ENCODE peak calls at places on chromosomes 3 and 15, in seven cellular contexts. U is GM06990, I is activated B cell treated with CpG ODN at 0.5 μM for 24 hours, Q is lung, T is AG10803, V is upper lobe of right lung, M is thoracic aorta. Y is an unnamed sample.

GRCh38 chr3:15348246-15348645 is 15.9 kb upstream of the SH3BP5 start:
- DNase-seq in Q (no peak), U (no peak), T (no peak), V (no peak), M (no peak), I (no peak), Y (no peak)

GRCh38 chr3:44478055-44478468 is 592 bp upstream of the ZNF445 start:
- DNase-seq in I (no peak), Q (no peak), M (no peak), U (no peak), V (no peak), T (peak), Y (no peak)

GRCh38 chr3:73437828-73438227 is 186.9 kb downstream of the PDZRN3 start:
- DNase-seq in Q (no peak), I (no peak), T (peak), V (no peak), M (no peak), U (no peak), Y (no peak)

GRCh38 chr3:31575448-31575847 is 42.7 kb downstream of the STT3B start:
- DNase-seq in U (no peak), I (no peak), V (no peak), M (no peak), T (no peak), Q (no peak), Y (no peak)

GRCh38 chr3:65924762-65925161 is 114.0 kb downstream of the MAGI1 start:
- DNase-seq in I (no peak), U (no peak), M (no peak), Q (no peak), V (no peak), T (no peak), Y (no peak)

GRCh38 chr3:39028466-39028865 is 23.3 kb downstream of the SCN11A start:
- DNase-seq in V (no peak), T (no peak), I (no peak), M (no peak), Q (no peak), U (no peak), Y (no peak)

GRCh38 chr3:124773351-124774304 is 43.4 kb downstream of the UMPS start:
- DNase-seq in V (no peak), T (no peak), I (no peak), M (no peak), Q (no peak), U (no peak), Y (no peak)

GRCh38 chr3:138942861-138943623 is 3.9 kb downstream of the FOXL2 start:
- DNase-seq in I (no peak), U (no peak), Q (no peak), T (no peak), M (no peak), V (no peak), Y (no peak)

GRCh38 chr3:62686916-62687315 is 188.3 kb downstream of the CADPS start:
- DNase-seq in I (no peak), Q (no peak), T (no peak), V (no peak), M (no peak), U (no peak), Y (no peak)

GRCh38 chr15:51224428-51224827 is 114.0 kb downstream of the CYP19A1 start:
- DNase-seq in I (no peak), V (no peak), Q (no peak), T (peak), M (no peak), U (no peak), Y (no peak)

GRCh38 chr3:186760141-186760813 is 23.1 kb upstream of the EIF4A2 start:
- DNase-seq in U (no peak), M (no peak), T (no peak), V (no peak), Q (no peak), I (no peak), Y (no peak)

GRCh38 chr15:40536501-40536900 is 28.3 kb downstream of the CCDC32 start:
- DNase-seq in U (no peak), T (no peak), M (no peak), I (no peak), Q (no peak), V (no peak), Y (no peak)

GRCh38 chr15:95208988-95209387 is 977.6 kb downstream of the MCTP2 start:
- DNase-seq in U (no peak), M (no peak), I (no peak), V (no peak), Q (no peak), T (peak), Y (no peak)

GRCh38 chr15:25690673-25691543 is 172.2 kb downstream of the ATP10A start:
- DNase-seq in V (peak), Q (no peak), T (peak), M (no peak), U (no peak), I (no peak), Y (no peak)

GRCh38 chr15:50046159-50046558 is 72.9 kb downstream of the ATP8B4 start:
- DNase-seq in M (no peak), U (no peak), I (no peak), T (no peak), V (no peak), Q (no peak), Y (no peak)

GRCh38 chr15:91113036-91113435 is 13.0 kb downstream of the SV2B start:
- DNase-seq in Q (no peak), T (no peak), I (no peak), U (no peak), V (no peak), M (no peak), Y (no peak)

GRCh38 chr15:96416934-96417759 is 86.6 kb downstream of the NR2F2 start:
- DNase-seq in M (no peak), V (no peak), Q (no peak), I (no peak), T (no peak), U (no peak), Y (no peak)

GRCh38 chr15:62047278-62047847 is 12.9 kb downstream of the VPS13C start:
- DNase-seq in I (no peak), Q (no peak), M (no peak), V (no peak), T (no peak), U (peak), Y (no peak)

GRCh38 chr15:32856753-32857152 is 138.9 kb downstream of the GREM1 start:
- DNase-seq in U (no peak), Q (no peak), I (no peak), M (no peak), V (no peak), T (peak), Y (no peak)

GRCh38 chr3:168865022-168865551 is 769.4 kb upstream of the GOLIM4 start:
- DNase-seq in M (no peak), T (peak), Q (no peak), V (no peak), I (no peak), U (no peak), Y (no peak)

GRCh38 chr15:52537459-52537858 is 8.8 kb upstream of the MYO5A start:
- DNase-seq in I (no peak), V (no peak), T (no peak), Q (no peak), M (no peak), U (no peak), Y (no peak)

GRCh38 chr3:150469931-150470740 is 62.0 kb downstream of the TSC22D2 start:
- DNase-seq in I (no peak), V (no peak), U (no peak), Q (no peak), M (no peak), T (no peak), Y (no peak)

GRCh38 chr3:69364354-69364753 is 21.5 kb downstream of the FRMD4B start:
- DNase-seq in Q (no peak), T (peak), I (no peak), V (no peak), U (no peak), M (no peak), Y (no peak)

GRCh38 chr3:9739181-9739580 is 7.6 kb downstream of the BRPF1 start:
- DNase-seq in V (no peak), I (no peak), U (no peak), M (no peak), Q (no peak), T (no peak), Y (no peak)

GRCh38 chr15:83656192-83656591 is 2.3 kb downstream of the ADAMTSL3 start:
- DNase-seq in Q (no peak), M (no peak), T (no peak), U (no peak), V (no peak), I (no peak), Y (no peak)

GRCh38 chr15:83656943-83657528 is 3.1 kb downstream of the ADAMTSL3 start:
- DNase-seq in U (no peak), Q (no peak), T (no peak), M (no peak), I (no peak), V (no peak), Y (no peak)

GRCh38 chr15:83658406-83658805 is 4.5 kb downstream of the ADAMTSL3 start:
- DNase-seq in V (no peak), T (no peak), U (no peak), I (no peak), M (no peak), Q (no peak), Y (no peak)

GRCh38 chr15:83659011-83659811 is 5.3 kb downstream of the ADAMTSL3 start:
- DNase-seq in Q (no peak), V (no peak), M (no peak), I (no peak), T (no peak), U (no peak), Y (no peak)

DNA sequence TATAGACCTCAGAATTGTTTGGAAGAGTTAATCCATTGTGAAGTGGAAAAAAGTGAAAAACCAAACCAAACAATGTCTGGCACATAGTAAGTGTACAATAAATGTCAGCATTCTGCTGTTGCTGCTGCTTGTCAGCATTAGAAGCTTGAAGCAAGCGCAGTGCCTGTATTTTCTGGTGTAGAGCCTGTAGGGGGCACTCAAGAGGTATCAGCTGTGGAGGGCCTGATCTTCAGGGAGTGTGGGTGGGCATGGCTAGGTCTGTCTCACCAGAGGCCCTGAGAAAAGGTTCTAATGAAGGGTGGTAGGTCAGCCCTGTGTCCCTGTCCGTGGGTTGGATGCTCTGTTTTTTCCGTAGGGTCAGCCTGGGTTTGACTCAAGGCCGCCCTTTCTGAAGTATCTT is 3.6 kb downstream of the ADAMTSL3 start:
- DNase-seq in T (no peak), U (no peak), Q (no peak), M (no peak), I (no peak), V (no peak), Y (no peak)
- TF ChIP-seq CTCF in T (no peak), U (peak), Q (no peak), M (peak), I (no peak), V (peak), Y (no peak)

DNA sequence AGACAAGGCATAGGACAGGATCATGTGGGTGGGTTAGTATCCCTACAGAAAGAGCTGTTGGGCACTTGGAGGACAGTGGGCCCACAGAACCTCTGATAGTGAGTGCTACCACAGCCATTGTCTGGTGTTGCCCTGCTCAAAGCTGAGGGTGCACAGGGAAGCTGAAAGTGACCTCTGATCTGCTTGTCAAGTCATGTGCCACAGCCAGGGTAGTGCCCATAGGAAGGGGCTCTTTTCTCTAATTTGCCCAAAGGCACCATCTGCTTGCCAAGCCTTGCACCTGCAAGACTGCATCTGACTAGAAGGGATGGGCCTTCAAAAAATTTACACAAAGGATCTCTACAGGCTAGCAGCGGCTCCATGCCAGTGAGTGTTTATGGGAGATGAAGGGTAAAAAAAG is 87.4 kb upstream of the GSK3B start:
- DNase-seq in Q (peak), I (no peak), M (no peak), V (no peak), U (no peak), T (no peak), Y (no peak)
- TF ChIP-seq CTCF in Q (no peak), I (no peak), M (no peak), V (no peak), U (no peak), T (no peak), Y (no peak)

GRCh38 chr3:23811919-23812318 is 6.2 kb downstream of the UBE2E1 start:
- DNase-seq in V (no peak), M (no peak), I (no peak), T (no peak), Q (no peak), U (no peak), Y (no peak)

GRCh38 chr3:23811117-23811487 is 5.3 kb downstream of the UBE2E1 start:
- DNase-seq in U (no peak), V (no peak), M (no peak), Q (no peak), T (peak), I (no peak), Y (no peak)

GRCh38 chr3:23809840-23810341 is 4.1 kb downstream of the UBE2E1 start:
- DNase-seq in T (no peak), Q (no peak), V (no peak), I (no peak), M (no peak), U (no peak), Y (no peak)

GRCh38 chr3:23809294-23809693 is 3.5 kb downstream of the UBE2E1 start:
- DNase-seq in I (no peak), T (no peak), M (no peak), Q (no peak), U (no peak), V (no peak), Y (no peak)

GRCh38 chr3:23810342-23811116 is 4.8 kb downstream of the UBE2E1 start:
- DNase-seq in U (peak), M (no peak), V (peak), I (peak), T (peak), Q (peak), Y (no peak)
- TF ChIP-seq CTCF in U (peak), M (no peak), V (peak), I (no peak), T (no peak), Q (no peak), Y (no peak)

GRCh38 chr3:4245671-4246070 is 57.5 kb upstream of the SETMAR start:
- DNase-seq in V (no peak), M (no peak), T (no peak), Q (no peak), U (no peak), I (no peak), Y (no peak)
- TF ChIP-seq CTCF in V (no peak), M (no peak), T (no peak), Q (no peak), U (no peak), I (no peak), Y (no peak)

GRCh38 chr3:89522168-89522567 is 414.7 kb downstream of the EPHA3 start:
- DNase-seq in I (no peak), T (no peak), M (no peak), V (no peak), U (no peak), Q (no peak), Y (no peak)

GRCh38 chr3:89525597-89525996 is 418.2 kb downstream of the EPHA3 start:
- DNase-seq in I (no peak), M (no peak), Q (no peak), U (no peak), T (no peak), V (no peak), Y (no peak)

GRCh38 chr3:89533320-89533719 is 425.9 kb downstream of the EPHA3 start:
- DNase-seq in M (no peak), T (no peak), I (no peak), U (no peak), V (no peak), Q (no peak), Y (no peak)

DNA sequence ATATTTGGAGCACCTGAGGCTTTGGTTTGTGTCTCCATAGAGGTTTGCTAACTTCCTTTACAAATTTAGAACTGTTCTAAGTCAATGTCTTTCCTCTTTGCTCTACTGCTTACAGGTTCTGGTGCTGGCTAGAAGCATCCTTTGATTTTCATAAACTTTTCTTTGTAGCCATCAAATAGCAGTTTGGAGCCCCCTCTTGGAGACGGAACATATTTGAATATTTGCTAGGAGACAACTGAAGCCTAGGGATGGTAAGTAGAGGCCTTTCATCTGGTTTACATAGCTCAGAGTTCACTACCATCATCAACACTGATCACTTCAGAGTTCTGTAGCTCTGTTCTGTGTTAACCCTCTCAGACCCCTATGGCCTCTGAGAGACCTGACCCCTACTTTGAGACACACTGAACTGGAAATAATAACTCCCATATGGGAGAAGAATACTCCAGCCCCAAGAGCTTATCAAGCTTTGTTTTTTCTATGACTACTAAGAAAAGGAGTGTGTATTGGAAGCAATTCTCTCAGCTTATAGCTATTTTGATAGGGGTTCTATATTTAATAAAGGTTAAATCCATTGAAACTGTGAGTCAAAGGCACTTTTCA is 420.4 kb downstream of the EPHA3 start:
- DNase-seq in M (no peak), V (no peak), Q (no peak), I (no peak), U (no peak), T (no peak), Y (no peak)
- TF ChIP-seq CTCF in M (no peak), V (no peak), Q (no peak), I (no peak), U (no peak), T (no peak), Y (no peak)